ENCODE peak calls at places on chromosomes 6 and 20, in four cellular contexts. One of them, this sample, is unnamed.

GRCh38 chr6:5104667-5105066 is 19.5 kb downstream of the PPP1R3G start:
- DNase-seq in cardiac muscle cell: no peak
- DNase-seq in midbrain: no peak
- DNase-seq in activated T-helper 1 cell treated with anti-CD3 and anti-CD28 coated beads, Interleukin-2, amount 50 U/mL, for 16 hours: no peak
- DNase-seq in this sample: no peak

GRCh38 chr6:169843991-169844390 is 92.6 kb downstream of the ERMARD start:
- DNase-seq in cardiac muscle cell: no peak
- DNase-seq in midbrain: no peak
- DNase-seq in activated T-helper 1 cell treated with anti-CD3 and anti-CD28 coated beads, Interleukin-2, amount 50 U/mL, for 16 hours: no peak
- DNase-seq in this sample: no peak

GRCh38 chr6:15864033-15864707 is 201.3 kb upstream of the DTNBP1 start:
- DNase-seq in cardiac muscle cell: no peak
- DNase-seq in midbrain: no peak
- DNase-seq in activated T-helper 1 cell treated with anti-CD3 and anti-CD28 coated beads, Interleukin-2, amount 50 U/mL, for 16 hours: no peak
- DNase-seq in this sample: no peak

GRCh38 chr6:82441047-82441770 is 77.6 kb downstream of the TPBG start:
- DNase-seq in cardiac muscle cell: no peak
- DNase-seq in midbrain: no peak
- DNase-seq in activated T-helper 1 cell treated with anti-CD3 and anti-CD28 coated beads, Interleukin-2, amount 50 U/mL, for 16 hours: no peak
- DNase-seq in this sample: no peak

GRCh38 chr6:36353411-36353915 is 16.8 kb upstream of the BNIP5 start:
- DNase-seq in cardiac muscle cell: no peak
- DNase-seq in midbrain: no peak
- DNase-seq in activated T-helper 1 cell treated with anti-CD3 and anti-CD28 coated beads, Interleukin-2, amount 50 U/mL, for 16 hours: no peak
- DNase-seq in this sample: no peak

GRCh38 chr6:3204921-3205320 is 22.5 kb downstream of the TUBB2B start:
- DNase-seq in cardiac muscle cell: no peak
- DNase-seq in midbrain: no peak
- DNase-seq in activated T-helper 1 cell treated with anti-CD3 and anti-CD28 coated beads, Interleukin-2, amount 50 U/mL, for 16 hours: no peak
- DNase-seq in this sample: no peak

GRCh38 chr20:2820084-2820895 is 4.1 kb downstream of the TMEM239 start:
- DNase-seq in cardiac muscle cell: no peak
- DNase-seq in midbrain: no peak
- DNase-seq in activated T-helper 1 cell treated with anti-CD3 and anti-CD28 coated beads, Interleukin-2, amount 50 U/mL, for 16 hours: no peak
- DNase-seq in this sample: no peak

GRCh38 chr6:157019733-157020132 is 242.6 kb downstream of the ARID1B start:
- DNase-seq in cardiac muscle cell: no peak
- DNase-seq in midbrain: no peak
- DNase-seq in activated T-helper 1 cell treated with anti-CD3 and anti-CD28 coated beads, Interleukin-2, amount 50 U/mL, for 16 hours: no peak
- DNase-seq in this sample: no peak

GRCh38 chr6:42230320-42231034 is 12.8 kb upstream of the MRPS10 start:
- DNase-seq in cardiac muscle cell: no peak
- DNase-seq in midbrain: no peak
- DNase-seq in activated T-helper 1 cell treated with anti-CD3 and anti-CD28 coated beads, Interleukin-2, amount 50 U/mL, for 16 hours: no peak
- DNase-seq in this sample: no peak

GRCh38 chr6:19327684-19328083 is 509.5 kb upstream of the ID4 start:
- DNase-seq in cardiac muscle cell: peak; percentile 12
- DNase-seq in midbrain: no peak
- DNase-seq in activated T-helper 1 cell treated with anti-CD3 and anti-CD28 coated beads, Interleukin-2, amount 50 U/mL, for 16 hours: no peak
- DNase-seq in this sample: no peak

GRCh38 chr20:51978081-51978501 is 175.8 kb upstream of the SALL4 start:
- DNase-seq in cardiac muscle cell: no peak
- DNase-seq in midbrain: no peak
- DNase-seq in activated T-helper 1 cell treated with anti-CD3 and anti-CD28 coated beads, Interleukin-2, amount 50 U/mL, for 16 hours: no peak
- DNase-seq in this sample: no peak

GRCh38 chr20:63533871-63534393 is 3.2 kb downstream of the PTK6 start:
- DNase-seq in cardiac muscle cell: no peak
- DNase-seq in midbrain: no peak
- DNase-seq in activated T-helper 1 cell treated with anti-CD3 and anti-CD28 coated beads, Interleukin-2, amount 50 U/mL, for 16 hours: no peak
- DNase-seq in this sample: peak; percentile 58

GRCh38 chr6:15131234-15132195 is 114.4 kb upstream of the JARID2 start:
- DNase-seq in cardiac muscle cell: no peak
- DNase-seq in midbrain: no peak
- DNase-seq in activated T-helper 1 cell treated with anti-CD3 and anti-CD28 coated beads, Interleukin-2, amount 50 U/mL, for 16 hours: no peak
- DNase-seq in this sample: no peak

GRCh38 chr6:170459451-170459850 is 93.7 kb downstream of the PSMB1 start:
- DNase-seq in cardiac muscle cell: no peak
- DNase-seq in midbrain: no peak
- DNase-seq in activated T-helper 1 cell treated with anti-CD3 and anti-CD28 coated beads, Interleukin-2, amount 50 U/mL, for 16 hours: no peak
- DNase-seq in this sample: no peak

This sample was measured in activated naive CD4-positive, alpha-beta T cell treated with anti-CD3 and anti-CD28 coated beads, Interleukin-2, amount 50 U/mL, for 72 hours.